ENCODE peak calls at places on chromosome 11, in seven cellular contexts. S is AG04449; Q is WTC11; G is amniotic stem cell; Y is stimulated activated CD4-positive, alpha-beta T cell treated with anti-CD3 and anti-CD28 coated beads, Interleukin-2, amount 100 ng/mL, for 48 hours; P is mesothelial cell of epicardium; M is CD8-positive, alpha-beta memory T cell. C is an unnamed sample.

GRCh38 chr11:1084561-1085439 is 10.1 kb downstream of the MUC2 start:
- DNase-seq in S (no peak), Q (peak; percentile 12), G (no peak), Y (no peak), P (peak; percentile 18), M (peak; percentile 43), C (no peak)

GRCh38 chr11:76578655-76579046 is 91.9 kb downstream of the LRRC32 start:
- DNase-seq in S (no peak), Q (no peak), G (no peak), Y (no peak), P (no peak), M (no peak), C (no peak)

GRCh38 chr11:128195057-128195751 is 392.2 kb downstream of the ETS1 start:
- DNase-seq in S (no peak), Q (no peak), G (no peak), Y (no peak), P (no peak), M (peak; percentile 54), C (peak; percentile 4)

GRCh38 chr11:11279956-11280689 is 72.9 kb downstream of the CSNK2A3 start:
- DNase-seq in S (no peak), Q (no peak), G (no peak), Y (no peak), P (no peak), M (no peak), C (no peak)

GRCh38 chr11:131038597-131038996 is 122.3 kb upstream of the SNX19 start:
- DNase-seq in S (no peak), Q (no peak), G (no peak), Y (no peak), P (no peak), M (no peak), C (no peak)

GRCh38 chr11:45543808-45544422 is 121.5 kb downstream of the CHST1 start:
- DNase-seq in S (no peak), Q (peak; percentile 69), G (no peak), Y (peak; percentile 4), P (no peak), M (no peak), C (no peak)

GRCh38 chr11:128341280-128341679 is 246.1 kb downstream of the ETS1 start:
- DNase-seq in S (no peak), Q (no peak), G (no peak), Y (no peak), P (no peak), M (peak; percentile 79), C (no peak)

GRCh38 chr11:73213196-73214143 is 4.6 kb upstream of the P2RY2 start:
- DNase-seq in S (no peak), Q (no peak), G (no peak), Y (no peak), P (no peak), M (no peak), C (no peak)

C was measured in GM12891.